ENCODE peak calls at places on chromosomes 12 and 14, in seven cellular contexts. N is heart right ventricle; Z is transverse colon; W is psoas muscle; G is K562; B is IMR-90; K is CD8-positive, alpha-beta T cell. I is an unnamed sample. For H3K4me1, the result is how much of the 10 kb centered on the place peaks cover.

GRCh38 chr12:47303207-47303606 is 223.4 kb upstream of the AMIGO2 start:
- DNase-seq in G (no peak), N (no peak), Z (no peak), K (no peak), B (peak), W (no peak), I (no peak)

GRCh38 chr12:128675576-128675975 is 148.2 kb downstream of the SLC15A4 start:
- DNase-seq in Z (no peak), K (no peak), W (no peak), G (no peak), N (no peak), B (no peak), I (no peak)

GRCh38 chr14:93536945-93537344 is 106.2 kb downstream of the UNC79 start:
- DNase-seq in N (no peak), G (no peak), Z (no peak), B (no peak), W (no peak), K (no peak), I (peak)

GRCh38 chr14:49982082-49982481 is 89.2 kb downstream of the ARF6 start:
- DNase-seq in B (peak), W (no peak), N (no peak), Z (no peak), G (no peak), K (no peak), I (no peak)

GRCh38 chr12:88932457-88932856 is 352.2 kb upstream of the KITLG start:
- DNase-seq in K (no peak), Z (no peak), N (no peak), G (no peak), B (no peak), W (no peak), I (no peak)

GRCh38 chr12:8628731-8629130 is 16.1 kb upstream of the AICDA start:
- DNase-seq in G (no peak), B (no peak), N (no peak), K (no peak), Z (no peak), W (no peak), I (no peak)

GRCh38 chr14:104362761-104363605 is 216.6 kb upstream of the C14orf180 start:
- DNase-seq in B (no peak), G (no peak), Z (no peak), N (no peak), K (no peak), W (no peak), I (no peak)

GRCh38 chr14:85619866-85620265 is 89.9 kb downstream of the FLRT2 start:
- DNase-seq in N (no peak), B (peak), W (no peak), K (no peak), Z (no peak), G (no peak), I (no peak)

GRCh38 chr14:105865266-105865903 is 339.0 kb downstream of the TMEM121 start:
- DNase-seq in K (no peak), N (no peak), W (no peak), B (no peak), G (no peak), Z (no peak), I (peak)

GRCh38 chr12:47286676-47287075 is 206.9 kb upstream of the AMIGO2 start:
- DNase-seq in Z (no peak), W (no peak), N (no peak), G (no peak), B (no peak), K (no peak), I (no peak)

GRCh38 chr12:132282950-132283771 is 46.2 kb downstream of the GALNT9 start:
- DNase-seq in G (no peak), W (no peak), K (no peak), Z (no peak), B (no peak), N (no peak), I (no peak)

GRCh38 chr14:77170045-77170444 is 11.6 kb upstream of the TMEM63C start:
- DNase-seq in G (no peak), N (no peak), B (no peak), K (no peak), W (no peak), Z (no peak), I (no peak)

GRCh38 chr12:29581641-29582040 is 84.2 kb upstream of the OVCH1 start:
- DNase-seq in N (no peak), B (peak), K (no peak), G (no peak), W (no peak), Z (no peak), I (no peak)

GRCh38 chr12:1972856-1973317 is 31.4 kb downstream of the DCP1B start:
- DNase-seq in B (peak), G (no peak), N (peak), Z (peak), K (no peak), W (no peak), I (no peak)

GRCh38 chr12:91361864-91362263 is 179.2 kb upstream of the DCN start:
- DNase-seq in B (peak), G (peak), Z (no peak), N (no peak), K (no peak), W (no peak), I (no peak)

GRCh38 chr14:104573930-104574329 is 5.6 kb upstream of the C14orf180 start:
- DNase-seq in N (no peak), G (peak), B (no peak), K (no peak), Z (no peak), W (no peak), I (peak)

GRCh38 chr12:114774181-114774580 is 90.2 kb upstream of the TBX3 start:
- DNase-seq in W (no peak), Z (no peak), K (no peak), B (peak), G (no peak), N (no peak), I (no peak)

GRCh38 chr12:52673713-52674415 is 6.3 kb downstream of the KRT1 start:
- DNase-seq in K (no peak), G (no peak), Z (no peak), N (no peak), W (no peak), B (no peak), I (no peak)

GRCh38 chr12:34347367-34347766 is 325.1 kb downstream of the ALG10 start:
- DNase-seq in Z (no peak), K (no peak), N (no peak), B (no peak), G (peak), W (no peak), I (peak)

GRCh38 chr12:34344851-34345522 is 322.7 kb downstream of the ALG10 start:
- DNase-seq in N (no peak), B (no peak), G (no peak), K (no peak), W (no peak), Z (no peak), I (no peak)

GRCh38 chr12:34345801-34346200 is 323.5 kb downstream of the ALG10 start:
- DNase-seq in G (peak), K (no peak), W (no peak), B (no peak), Z (no peak), N (no peak), I (no peak)

GRCh38 chr12:34348064-34348463 is 325.8 kb downstream of the ALG10 start:
- DNase-seq in G (no peak), N (no peak), K (no peak), W (no peak), Z (no peak), B (no peak), I (no peak)

DNA sequence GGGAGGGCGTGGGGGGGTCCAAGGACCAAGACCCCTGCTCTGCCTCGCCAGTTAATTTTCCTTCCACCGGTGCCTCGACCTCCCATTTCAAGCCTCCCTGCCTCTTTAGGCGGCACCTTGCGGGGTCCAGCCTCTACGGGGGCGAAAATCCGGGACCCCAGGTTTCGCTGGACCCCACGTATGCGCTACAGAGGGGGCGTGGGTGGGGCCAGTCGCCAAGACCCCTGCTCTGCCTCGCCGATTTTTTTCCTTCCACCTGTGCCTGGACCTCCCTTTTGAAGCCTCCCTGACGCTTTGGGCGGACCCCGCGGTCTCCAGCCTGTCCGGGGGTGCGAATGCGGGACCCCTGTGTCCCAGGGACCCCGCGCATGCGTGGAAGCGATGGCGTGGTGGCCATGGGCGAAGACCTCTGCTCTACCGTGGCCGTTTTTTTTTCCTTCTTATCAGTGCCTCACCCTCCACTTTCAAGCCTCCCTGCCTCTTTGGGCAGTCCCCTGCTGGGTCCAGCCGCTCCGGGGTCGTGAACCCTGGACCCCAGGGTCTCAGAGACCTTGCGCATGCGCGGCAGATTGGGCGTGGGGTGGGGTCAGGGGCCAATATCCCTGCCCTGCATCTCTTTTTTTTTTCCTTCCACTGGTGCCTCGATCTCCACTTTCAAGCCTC is 324.2 kb downstream of the ALG10 start:
- DNase-seq in B (no peak), N (no peak), K (no peak), W (no peak), Z (no peak), G (peak), I (no peak)
- H3K4me3 ChIP-seq in B (no peak), N (no peak), K (no peak), W (no peak), Z (no peak), G (peak), I (peak)

GRCh38 chr12:130661501-130662255 is 54.4 kb downstream of the RIMBP2 start:
- DNase-seq in N (no peak), W (no peak), K (no peak), B (no peak), G (no peak), Z (no peak), I (no peak)
- H3K4me1 ChIP-seq in N (under half), W (under half), K (under half), B (under half), G (under half), Z (under half), I (under half)

GRCh38 chr12:45494279-45494678 is 235.2 kb upstream of the ARID2 start:
- DNase-seq in N (no peak), K (no peak), W (no peak), G (no peak), Z (no peak), B (no peak), I (no peak)

DNA sequence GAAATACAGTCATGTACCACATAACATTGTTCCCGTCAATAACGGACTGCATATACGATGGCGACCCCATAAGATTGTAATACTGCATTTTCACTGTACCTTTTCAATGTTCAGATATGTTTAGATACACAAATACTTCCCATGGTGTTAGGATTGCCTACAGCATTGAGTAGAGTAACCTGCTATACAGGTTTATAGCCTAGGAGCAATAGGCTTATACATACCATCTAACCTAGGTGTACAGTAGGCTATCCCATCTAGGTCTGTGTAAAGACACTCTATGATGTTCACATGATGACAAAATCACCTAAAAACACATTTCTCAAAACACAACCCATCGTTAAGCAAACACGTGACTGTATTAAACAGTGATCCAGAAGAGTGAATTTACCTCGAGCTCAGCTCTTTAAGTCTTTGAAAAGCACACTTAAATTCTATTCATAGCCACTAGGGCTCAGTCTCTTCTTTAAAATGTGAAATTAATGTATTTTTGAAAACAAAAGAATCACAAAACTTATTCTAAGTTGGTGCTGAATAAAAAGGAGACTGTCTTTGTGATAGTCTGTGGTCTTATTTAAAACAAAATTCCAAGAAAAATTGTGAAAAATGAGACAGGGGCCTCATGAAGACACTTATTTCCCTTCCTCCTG is 239.1 kb upstream of the ARID2 start:
- DNase-seq in W (no peak), N (no peak), B (no peak), G (no peak), Z (no peak), K (no peak), I (no peak)
- TF ChIP-seq CTCF in W (no peak), N (no peak), B (no peak), G (no peak), Z (no peak), K (no peak), I (no peak)

GRCh38 chr12:10989107-10989506 is 2.4 kb upstream of the TAS2R50 start:
- DNase-seq in W (no peak), B (no peak), N (no peak), G (no peak), K (no peak), Z (no peak), I (no peak)

GRCh38 chr12:10982244-10982643 is 4.5 kb downstream of the TAS2R50 start:
- DNase-seq in K (peak), B (no peak), G (no peak), W (no peak), N (no peak), Z (no peak), I (no peak)

GRCh38 chr12:10986812-10987211 is at the start of gene TAS2R50:
- DNase-seq in W (no peak), G (no peak), K (no peak), B (no peak), N (no peak), Z (no peak), I (no peak)
- H3K4me3 ChIP-seq in W (no peak), G (no peak), K (no peak), B (no peak), N (no peak), Z (no peak), I (no peak)

DNA sequence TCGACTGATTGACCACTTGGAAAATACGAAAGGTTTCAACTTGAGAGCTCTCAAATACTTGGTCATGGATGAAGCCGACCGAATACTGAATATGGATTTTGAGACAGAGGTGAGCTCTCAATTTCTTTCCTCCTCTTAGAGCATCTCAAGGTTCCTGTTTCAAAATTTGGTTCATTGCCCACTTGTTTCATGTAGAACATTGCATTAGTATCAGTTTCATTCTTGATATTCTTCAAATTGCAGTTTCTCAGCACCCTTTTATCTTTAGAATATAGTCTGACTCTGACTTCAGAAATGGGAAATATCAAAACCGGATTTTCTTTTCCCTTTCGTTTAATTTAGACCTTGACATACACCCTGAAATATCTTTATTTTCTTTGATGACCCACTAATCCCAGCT is 8.8 kb downstream of the DDX47 start:
- DNase-seq in Z (no peak), N (no peak), B (no peak), K (no peak), G (no peak), W (no peak), I (no peak)
- H3K4me1 ChIP-seq in Z (under half), N (under half), B (under half), K (under half), G (under half), W (under half), I (under half)